ENCODE peak calls at places on chromosomes 1 and 21, in six cellular contexts. One of them, this sample, is unnamed.
A peak's percentile ranks its signal among the peaks of the same experiment; 100 is the strongest.

GRCh38 chr21:35239811-35240219 is 190.7 kb upstream of the RUNX1 start:
- ATAC-seq in upper lobe of left lung: no peak
- ATAC-seq in body of pancreas: no peak
- ATAC-seq in right lobe of liver: no peak
- ATAC-seq in HepG2: no peak
- ATAC-seq in mucosa of descending colon: no peak
- ATAC-seq in this sample: no peak

GRCh38 chr1:17437260-17438175 is 2.0 kb downstream of the RCC2 start:
- ATAC-seq in upper lobe of left lung: no peak
- ATAC-seq in body of pancreas: peak; percentile 54
- ATAC-seq in right lobe of liver: peak; percentile 58
- ATAC-seq in HepG2: no peak
- ATAC-seq in mucosa of descending colon: peak; percentile 61
- ATAC-seq in this sample: peak; percentile 75

GRCh38 chr1:223732993-223733798 is 20.9 kb downstream of the CAPN2 start:
- ATAC-seq in upper lobe of left lung: no peak
- ATAC-seq in body of pancreas: peak; percentile 44
- ATAC-seq in right lobe of liver: peak; percentile 43
- ATAC-seq in HepG2: peak; percentile 33
- ATAC-seq in mucosa of descending colon: peak; percentile 23
- ATAC-seq in this sample: no peak

GRCh38 chr21:30881480-30881879 is at the start of gene KRTAP11-1:
- ATAC-seq in upper lobe of left lung: no peak
- ATAC-seq in body of pancreas: no peak
- ATAC-seq in right lobe of liver: no peak
- ATAC-seq in HepG2: no peak
- ATAC-seq in mucosa of descending colon: no peak
- ATAC-seq in this sample: no peak

GRCh38 chr1:236465959-236466303 is 57.9 kb upstream of the LGALS8 start:
- ATAC-seq in upper lobe of left lung: no peak
- ATAC-seq in body of pancreas: no peak
- ATAC-seq in right lobe of liver: no peak
- ATAC-seq in HepG2: no peak
- ATAC-seq in mucosa of descending colon: no peak
- ATAC-seq in this sample: no peak

GRCh38 chr1:230052018-230052417 is 15.0 kb upstream of the GALNT2 start:
- ATAC-seq in upper lobe of left lung: no peak
- ATAC-seq in body of pancreas: no peak
- ATAC-seq in right lobe of liver: no peak
- ATAC-seq in HepG2: no peak
- ATAC-seq in mucosa of descending colon: no peak
- ATAC-seq in this sample: no peak

GRCh38 chr1:52662645-52663313 is 29.8 kb downstream of the SHISAL2A start:
- ATAC-seq in upper lobe of left lung: no peak
- ATAC-seq in body of pancreas: no peak
- ATAC-seq in right lobe of liver: peak; percentile 61
- ATAC-seq in HepG2: peak; percentile 65
- ATAC-seq in mucosa of descending colon: peak; percentile 34
- ATAC-seq in this sample: no peak

GRCh38 chr1:236686815-236687160 is 489 bp downstream of the ACTN2 start:
- ATAC-seq in upper lobe of left lung: no peak
- ATAC-seq in body of pancreas: peak; percentile 26
- ATAC-seq in right lobe of liver: no peak
- ATAC-seq in HepG2: no peak
- ATAC-seq in mucosa of descending colon: no peak
- ATAC-seq in this sample: peak; percentile 24

GRCh38 chr1:112872551-112872962 is 83.4 kb downstream of the SLC16A1 start:
- ATAC-seq in upper lobe of left lung: no peak
- ATAC-seq in body of pancreas: no peak
- ATAC-seq in right lobe of liver: no peak
- ATAC-seq in HepG2: no peak
- ATAC-seq in mucosa of descending colon: peak; percentile 26
- ATAC-seq in this sample: no peak

GRCh38 chr1:221449194-221449593 is 292.7 kb downstream of the DUSP10 start:
- ATAC-seq in upper lobe of left lung: no peak
- ATAC-seq in body of pancreas: no peak
- ATAC-seq in right lobe of liver: no peak
- ATAC-seq in HepG2: no peak
- ATAC-seq in mucosa of descending colon: no peak
- ATAC-seq in this sample: no peak

GRCh38 chr1:45148209-45148608 is 58.2 kb downstream of the ZSWIM5 start:
- ATAC-seq in upper lobe of left lung: no peak
- ATAC-seq in body of pancreas: no peak
- ATAC-seq in right lobe of liver: no peak
- ATAC-seq in HepG2: no peak
- ATAC-seq in mucosa of descending colon: no peak
- ATAC-seq in this sample: no peak

GRCh38 chr1:53292690-53293089 is 35.2 kb downstream of the LRP8 start:
- ATAC-seq in upper lobe of left lung: no peak
- ATAC-seq in body of pancreas: no peak
- ATAC-seq in right lobe of liver: no peak
- ATAC-seq in HepG2: peak; percentile 48
- ATAC-seq in mucosa of descending colon: no peak
- ATAC-seq in this sample: no peak

GRCh38 chr1:117180571-117180970 is 30.2 kb downstream of the VTCN1 start:
- ATAC-seq in upper lobe of left lung: no peak
- ATAC-seq in body of pancreas: peak; percentile 14
- ATAC-seq in right lobe of liver: no peak
- ATAC-seq in HepG2: no peak
- ATAC-seq in mucosa of descending colon: no peak
- ATAC-seq in this sample: no peak

GRCh38 chr1:30527511-30528140 is 195.8 kb downstream of the MATN1 start:
- ATAC-seq in upper lobe of left lung: no peak
- ATAC-seq in body of pancreas: no peak
- ATAC-seq in right lobe of liver: no peak
- ATAC-seq in HepG2: no peak
- ATAC-seq in mucosa of descending colon: no peak
- ATAC-seq in this sample: no peak

GRCh38 chr1:168803696-168804510 is 74.9 kb upstream of the DPT start:
- ATAC-seq in upper lobe of left lung: no peak
- ATAC-seq in body of pancreas: no peak
- ATAC-seq in right lobe of liver: no peak
- ATAC-seq in HepG2: no peak
- ATAC-seq in mucosa of descending colon: peak; percentile 91
- ATAC-seq in this sample: no peak

GRCh38 chr1:70386121-70386520 is 24.9 kb upstream of the CTH start:
- ATAC-seq in upper lobe of left lung: no peak
- ATAC-seq in body of pancreas: no peak
- ATAC-seq in right lobe of liver: no peak
- ATAC-seq in HepG2: no peak
- ATAC-seq in mucosa of descending colon: no peak
- ATAC-seq in this sample: no peak

GRCh38 chr1:108199781-108200626 is at the start of gene SLC25A24:
- ATAC-seq in upper lobe of left lung: peak; percentile 98
- ATAC-seq in body of pancreas: peak; percentile 95
- ATAC-seq in right lobe of liver: peak; percentile 93
- ATAC-seq in HepG2: peak; percentile 98
- ATAC-seq in mucosa of descending colon: peak; percentile 95
- ATAC-seq in this sample: peak; percentile 96

GRCh38 chr1:223180803-223181321 is 37.8 kb upstream of the TLR5 start:
- ATAC-seq in upper lobe of left lung: peak; percentile 81
- ATAC-seq in body of pancreas: peak; percentile 79
- ATAC-seq in right lobe of liver: peak; percentile 79
- ATAC-seq in HepG2: no peak
- ATAC-seq in mucosa of descending colon: peak; percentile 53
- ATAC-seq in this sample: peak; percentile 88

GRCh38 chr1:60904079-60904852 is 178.1 kb upstream of the NFIA start:
- ATAC-seq in upper lobe of left lung: no peak
- ATAC-seq in body of pancreas: no peak
- ATAC-seq in right lobe of liver: no peak
- ATAC-seq in HepG2: no peak
- ATAC-seq in mucosa of descending colon: peak; percentile 15
- ATAC-seq in this sample: no peak

GRCh38 chr1:173297798-173298391 is 90.8 kb upstream of the TNFSF4 start:
- ATAC-seq in upper lobe of left lung: no peak
- ATAC-seq in body of pancreas: no peak
- ATAC-seq in right lobe of liver: no peak
- ATAC-seq in HepG2: no peak
- ATAC-seq in mucosa of descending colon: no peak
- ATAC-seq in this sample: no peak

GRCh38 chr1:162939035-162939434 is 78.1 kb upstream of the CCDC190 start:
- ATAC-seq in upper lobe of left lung: no peak
- ATAC-seq in body of pancreas: no peak
- ATAC-seq in right lobe of liver: no peak
- ATAC-seq in HepG2: peak; percentile 66
- ATAC-seq in mucosa of descending colon: no peak
- ATAC-seq in this sample: no peak

GRCh38 chr21:46295177-46295711 is 9.1 kb downstream of the YBEY start:
- ATAC-seq in upper lobe of left lung: peak; percentile 41
- ATAC-seq in body of pancreas: no peak
- ATAC-seq in right lobe of liver: no peak
- ATAC-seq in HepG2: peak; percentile 63
- ATAC-seq in mucosa of descending colon: no peak
- ATAC-seq in this sample: no peak

GRCh38 chr1:98177751-98178150 is 256.9 kb upstream of the DPYD start:
- ATAC-seq in upper lobe of left lung: no peak
- ATAC-seq in body of pancreas: no peak
- ATAC-seq in right lobe of liver: no peak
- ATAC-seq in HepG2: no peak
- ATAC-seq in mucosa of descending colon: no peak
- ATAC-seq in this sample: no peak

GRCh38 chr1:155079210-155079486 is 511 bp downstream of the EFNA3 start:
- ATAC-seq in upper lobe of left lung: no peak
- ATAC-seq in body of pancreas: no peak
- ATAC-seq in right lobe of liver: no peak
- ATAC-seq in HepG2: no peak
- ATAC-seq in mucosa of descending colon: no peak
- ATAC-seq in this sample: no peak
- H3K4me3 ChIP-seq in upper lobe of left lung: peak overlapping the region; percentile 52
- H3K4me3 ChIP-seq in body of pancreas: no peak overlapping the region
- H3K4me3 ChIP-seq in right lobe of liver: peak overlapping the region; percentile 38
- H3K4me3 ChIP-seq in HepG2: peak overlapping the region; percentile 50
- H3K4me3 ChIP-seq in mucosa of descending colon: no peak overlapping the region
- H3K4me3 ChIP-seq in this sample: no peak overlapping the region

DNA sequence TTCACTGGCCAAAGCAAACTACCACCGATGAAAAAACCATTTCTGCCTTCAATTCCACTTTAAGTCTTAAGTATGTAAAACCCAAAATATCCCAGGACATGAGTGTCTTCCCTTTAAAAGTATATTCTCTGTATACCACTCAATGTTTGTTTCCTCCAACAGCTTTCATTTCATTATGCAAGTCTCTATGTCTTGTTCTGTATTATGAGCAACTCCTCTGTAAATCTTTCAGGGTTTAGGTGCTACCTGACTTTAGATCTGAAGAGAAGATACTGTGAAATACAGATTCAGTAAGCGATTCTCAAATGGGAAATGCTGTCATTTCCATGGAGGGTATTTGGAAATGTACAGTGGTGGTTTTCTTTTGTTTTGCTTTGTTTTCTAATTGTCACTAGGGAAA is 183.0 kb downstream of the EIF4G3 start:
- ATAC-seq in upper lobe of left lung: no peak
- ATAC-seq in body of pancreas: no peak
- ATAC-seq in right lobe of liver: no peak
- ATAC-seq in HepG2: no peak
- ATAC-seq in mucosa of descending colon: no peak
- ATAC-seq in this sample: no peak
- TF ChIP-seq CTCF in upper lobe of left lung: no peak
- TF ChIP-seq CTCF in body of pancreas: no peak
- TF ChIP-seq CTCF in right lobe of liver: no peak
- TF ChIP-seq CTCF in HepG2: no peak
- TF ChIP-seq CTCF in mucosa of descending colon: no peak
- TF ChIP-seq CTCF in this sample: no peak

DNA sequence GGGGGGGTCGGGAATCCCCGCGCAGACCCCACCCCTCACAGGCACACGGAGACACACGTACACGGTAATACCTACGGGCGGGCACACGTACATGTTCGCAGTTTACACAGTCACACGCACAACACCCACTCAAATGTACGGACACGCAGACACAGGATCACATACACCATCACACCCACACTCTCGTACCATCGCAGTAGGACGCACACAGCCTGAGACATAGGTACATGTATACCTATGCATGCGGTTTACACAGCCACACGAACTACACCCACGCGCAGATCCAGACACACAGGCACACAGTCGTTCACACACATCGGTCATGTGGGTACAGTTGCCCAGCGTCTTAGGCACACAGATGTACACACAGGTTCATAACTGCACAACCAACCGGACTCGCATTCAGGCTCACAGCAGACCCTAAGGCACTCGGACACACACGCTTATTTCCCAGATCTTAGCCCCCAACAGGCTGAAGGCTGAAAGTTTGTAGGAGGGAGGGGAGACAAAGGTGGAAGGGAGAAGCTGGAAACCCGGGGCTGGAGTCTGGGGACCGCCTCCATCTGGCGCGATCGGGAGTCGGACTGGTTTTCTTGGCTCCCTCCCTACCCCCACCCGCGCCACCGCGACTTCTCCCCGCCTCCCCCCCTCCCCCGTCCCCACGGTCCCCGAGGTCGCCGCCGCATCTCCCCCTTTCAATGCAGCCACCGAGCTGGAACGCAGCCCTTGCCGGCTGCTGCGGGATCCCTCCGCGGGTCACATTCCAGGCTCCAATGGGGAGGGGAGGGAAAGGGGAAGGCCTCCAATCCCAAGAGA is 51.9 kb upstream of the SYNC start:
- ATAC-seq in upper lobe of left lung: peak; percentile 31
- ATAC-seq in body of pancreas: peak; percentile 30
- ATAC-seq in right lobe of liver: peak; percentile 5
- ATAC-seq in HepG2: no peak
- ATAC-seq in mucosa of descending colon: peak; percentile 27
- ATAC-seq in this sample: peak; percentile 28
- H3K4me3 ChIP-seq in upper lobe of left lung: peak overlapping the region; percentile 62
- H3K4me3 ChIP-seq in body of pancreas: peak overlapping the region; percentile 46
- H3K4me3 ChIP-seq in right lobe of liver: peak overlapping the region; percentile 43
- H3K4me3 ChIP-seq in HepG2: no peak overlapping the region
- H3K4me3 ChIP-seq in mucosa of descending colon: no peak overlapping the region
- H3K4me3 ChIP-seq in this sample: peak overlapping the region; percentile 48

GRCh38 chr1:95286479-95286878 is 52.5 kb downstream of the RWDD3 start:
- ATAC-seq in upper lobe of left lung: no peak
- ATAC-seq in body of pancreas: no peak
- ATAC-seq in right lobe of liver: peak; percentile 83
- ATAC-seq in HepG2: peak; percentile 99
- ATAC-seq in mucosa of descending colon: no peak
- ATAC-seq in this sample: no peak

GRCh38 chr1:95282496-95282850 is 48.5 kb downstream of the RWDD3 start:
- ATAC-seq in upper lobe of left lung: no peak
- ATAC-seq in body of pancreas: no peak
- ATAC-seq in right lobe of liver: no peak
- ATAC-seq in HepG2: no peak
- ATAC-seq in mucosa of descending colon: no peak
- ATAC-seq in this sample: no peak

GRCh38 chr1:95284420-95284819 is 50.4 kb downstream of the RWDD3 start:
- ATAC-seq in upper lobe of left lung: no peak
- ATAC-seq in body of pancreas: no peak
- ATAC-seq in right lobe of liver: no peak
- ATAC-seq in HepG2: no peak
- ATAC-seq in mucosa of descending colon: no peak
- ATAC-seq in this sample: no peak

GRCh38 chr1:95287825-95288224 is 53.8 kb downstream of the RWDD3 start:
- ATAC-seq in upper lobe of left lung: no peak
- ATAC-seq in body of pancreas: no peak
- ATAC-seq in right lobe of liver: no peak
- ATAC-seq in HepG2: no peak
- ATAC-seq in mucosa of descending colon: peak; percentile 86
- ATAC-seq in this sample: no peak

DNA sequence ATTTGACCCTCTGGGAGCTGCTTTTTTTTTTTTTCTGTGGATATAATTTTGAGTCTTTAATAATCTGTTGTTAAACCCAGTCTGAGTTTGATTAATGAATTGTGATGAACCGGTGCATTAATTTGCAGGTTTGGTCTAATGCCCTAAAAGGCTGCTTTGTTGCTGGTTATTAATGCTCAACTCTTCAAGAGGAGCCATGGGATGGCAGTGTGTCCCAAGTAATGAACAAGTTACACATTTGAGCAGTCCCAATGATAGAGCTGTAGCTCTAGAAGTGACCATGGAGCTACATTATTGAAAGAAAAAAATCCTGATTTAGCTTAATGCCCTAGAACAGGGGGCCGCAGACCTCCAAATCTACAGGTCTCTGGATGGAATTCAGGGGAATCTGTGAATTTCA is 53.1 kb downstream of the RWDD3 start:
- ATAC-seq in upper lobe of left lung: no peak
- ATAC-seq in body of pancreas: no peak
- ATAC-seq in right lobe of liver: no peak
- ATAC-seq in HepG2: peak; percentile 87
- ATAC-seq in mucosa of descending colon: peak; percentile 22
- ATAC-seq in this sample: no peak
- TF ChIP-seq CTCF in upper lobe of left lung: no peak
- TF ChIP-seq CTCF in body of pancreas: peak; percentile 7
- TF ChIP-seq CTCF in right lobe of liver: peak; percentile 6
- TF ChIP-seq CTCF in HepG2: peak; percentile 62
- TF ChIP-seq CTCF in mucosa of descending colon: no peak
- TF ChIP-seq CTCF in this sample: no peak

This sample was measured in gastroesophageal sphincter.